ENCODE peak calls at places on chromosomes 16 and 17, in four cellular contexts. A is GM23338, I is sigmoid colon, S is heart right ventricle. H is an unnamed sample.
A peak's percentile ranks its signal among the peaks of the same experiment; 100 is the strongest.

GRCh38 chr16:85652431-85653221 is 36.1 kb downstream of the GINS2 start:
- DNase-seq in A (no peak), I (peak; percentile 92), S (peak; percentile 68), H (peak; percentile 75)

GRCh38 chr17:64354396-64354795 is 36.3 kb downstream of the PECAM1 start:
- DNase-seq in A (peak; percentile 9), I (no peak), S (no peak), H (no peak)

GRCh38 chr17:19724501-19725420 is 8.4 kb upstream of the SLC47A2 start:
- DNase-seq in A (no peak), I (peak; percentile 85), S (peak; percentile 65), H (no peak)

GRCh38 chr17:61644800-61645774 is 54.1 kb upstream of the NACA2 start:
- DNase-seq in A (no peak), I (no peak), S (no peak), H (no peak)

GRCh38 chr17:18184143-18185007 is 747 bp downstream of the ALKBH5 start:
- DNase-seq in A (peak; percentile 70), I (peak; percentile 88), S (peak; percentile 47), H (peak; percentile 83)

GRCh38 chr17:43546317-43547188 is at the start of gene ETV4:
- DNase-seq in A (peak; percentile 97), I (peak; percentile 93), S (peak; percentile 89), H (peak; percentile 97)

GRCh38 chr16:12337776-12338655 is 361.5 kb downstream of the SNX29 start:
- DNase-seq in A (no peak), I (no peak), S (no peak), H (no peak)

GRCh38 chr17:39147221-39148185 is 3.9 kb downstream of the PLXDC1 start:
- DNase-seq in A (no peak), I (no peak), S (no peak), H (no peak)

GRCh38 chr16:1917056-1917664 is 1.1 kb downstream of the HS3ST6 start:
- DNase-seq in A (no peak), I (no peak), S (no peak), H (no peak)

GRCh38 chr16:25374556-25374955 is 116.9 kb upstream of the ZKSCAN2 start:
- DNase-seq in A (no peak), I (no peak), S (no peak), H (no peak)

GRCh38 chr16:53816211-53816610 is 112.3 kb downstream of the FTO start:
- DNase-seq in A (no peak), I (no peak), S (no peak), H (no peak)

DNA sequence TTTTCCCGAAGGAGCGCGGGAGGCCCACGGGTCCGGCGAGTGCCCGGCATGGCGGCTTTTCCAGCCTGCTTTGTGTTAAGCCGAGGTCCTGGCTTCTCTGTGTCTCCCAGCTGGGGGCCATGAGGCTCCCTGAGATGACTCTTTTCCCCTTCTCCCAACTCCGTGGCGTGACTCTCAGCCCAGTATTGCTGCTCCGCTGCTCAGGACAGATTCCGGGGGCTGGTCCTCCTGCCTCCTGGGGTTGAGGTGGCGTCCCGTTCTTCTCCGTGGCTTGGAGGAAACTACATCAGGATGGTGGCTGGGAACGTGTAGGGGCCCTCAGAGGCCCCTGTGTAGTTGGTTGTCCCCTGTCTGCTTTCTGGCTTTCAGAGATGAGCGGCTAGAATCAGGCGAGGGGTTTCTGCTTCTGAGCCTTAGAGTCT is 951 bp downstream of the GPS1 start:
- DNase-seq in A (no peak), I (no peak), S (no peak), H (no peak)
- H3K27ac ChIP-seq in A (no peak overlapping the region), I (peak overlapping the region; percentile 66), S (no peak overlapping the region), H (no peak overlapping the region)

DNA sequence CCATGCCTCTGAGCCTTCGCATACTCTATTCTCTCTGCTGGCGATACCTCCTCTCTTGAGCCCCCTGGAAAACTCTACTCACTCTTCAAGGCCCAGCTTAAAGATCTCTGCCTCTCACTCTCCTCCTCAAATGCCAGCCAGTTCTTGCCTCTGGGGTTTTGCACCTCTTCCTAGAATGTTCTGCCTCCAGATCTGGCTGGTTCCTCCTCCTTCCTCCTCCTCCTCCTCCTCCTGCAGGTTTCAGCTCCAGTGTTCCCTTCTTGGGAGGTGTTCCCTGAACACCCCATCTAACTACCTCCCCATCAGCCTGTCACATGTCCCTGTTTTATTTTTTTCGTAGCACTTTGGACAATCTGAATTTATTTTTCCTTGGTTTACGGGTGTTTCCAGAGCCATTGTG is 35.1 kb upstream of the SBK1 start:
- DNase-seq in A (no peak), I (no peak), S (no peak), H (no peak)
- H3K27me3 ChIP-seq in A (no peaks in the 10 kb centered on the region), I (peaks cover 19% of the 10 kb centered on the region), S (peaks cover 19% of the 10 kb centered on the region), H (peaks cover 18% of the 10 kb centered on the region)

GRCh38 chr17:9363440-9364350 is 211.9 kb downstream of the STX8 start:
- DNase-seq in A (no peak), I (no peak), S (no peak), H (no peak)
- H3K27ac ChIP-seq in A (no peak overlapping the region), I (no peak overlapping the region), S (no peak overlapping the region), H (no peak overlapping the region)

DNA sequence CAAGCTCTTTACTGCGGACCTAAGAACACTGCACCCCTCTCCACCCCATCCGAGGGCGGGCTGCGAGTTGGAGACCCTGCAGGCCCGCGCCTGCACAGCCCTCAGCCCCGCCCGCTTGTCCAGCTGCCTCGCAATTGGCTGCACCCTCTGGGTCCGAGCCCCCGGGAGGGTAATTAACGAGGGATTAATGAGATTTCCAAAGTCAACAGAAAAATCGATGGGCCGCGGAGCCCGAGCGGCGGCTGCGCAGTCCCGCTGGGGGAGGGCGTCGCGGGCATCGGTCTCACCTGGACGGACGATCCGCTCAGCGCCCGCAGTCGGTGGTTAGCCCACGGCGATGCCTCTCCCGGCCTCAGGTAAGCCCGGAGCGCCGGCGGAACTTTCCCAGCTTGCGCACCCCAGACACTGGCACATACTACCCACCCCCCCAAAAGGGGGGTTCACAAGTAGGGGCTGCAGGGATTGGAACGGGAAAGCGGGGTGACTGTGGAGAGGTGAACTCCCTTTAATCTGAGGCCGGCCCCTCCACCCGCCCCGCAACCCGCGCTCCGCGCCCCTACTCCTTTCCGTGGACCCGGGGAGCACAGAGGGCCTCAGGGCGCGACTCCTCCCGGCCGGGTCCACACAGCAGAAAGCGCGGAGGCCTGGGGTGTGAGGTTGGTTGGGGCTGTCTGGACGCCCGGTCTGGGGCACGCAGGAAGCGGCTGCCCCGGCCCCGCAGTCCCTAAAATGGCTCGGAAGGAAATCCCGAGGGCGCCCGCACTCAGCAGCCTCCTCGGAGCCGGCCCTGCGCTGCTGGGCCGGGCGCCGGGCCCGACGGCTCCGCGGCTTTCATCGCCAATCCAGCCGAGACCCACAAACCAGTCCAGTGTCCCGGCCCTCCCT is at the start of gene OTOP3:
- DNase-seq in A (peak; percentile 65), I (no peak), S (no peak), H (no peak)
- H3K27me3 ChIP-seq in A (peaks cover 77% of the 10 kb centered on the region), I (peaks cover 79% of the 10 kb centered on the region), S (peaks cover 87% of the 10 kb centered on the region), H (peaks cover 38% of the 10 kb centered on the region)

GRCh38 chr17:40555296-40556190 is 9.7 kb downstream of the CCR7 start:
- DNase-seq in A (no peak), I (no peak), S (no peak), H (no peak)

GRCh38 chr17:40556198-40556661 is 9.0 kb downstream of the CCR7 start:
- DNase-seq in A (no peak), I (no peak), S (no peak), H (no peak)

GRCh38 chr17:40553694-40554534 is 11.4 kb downstream of the CCR7 start:
- DNase-seq in A (no peak), I (peak; percentile 89), S (peak; percentile 78), H (peak; percentile 70)

GRCh38 chr17:40552806-40553693 is 12.2 kb downstream of the CCR7 start:
- DNase-seq in A (no peak), I (peak; percentile 65), S (no peak), H (no peak)

GRCh38 chr17:40554646-40555295 is 10.5 kb downstream of the CCR7 start:
- DNase-seq in A (no peak), I (no peak), S (no peak), H (no peak)
- H3K27ac ChIP-seq in A (no peak overlapping the region), I (peak overlapping the region; percentile 90), S (peak overlapping the region; percentile 90), H (peak overlapping the region; percentile 69)

GRCh38 chr16:56192971-56193936 is 2.0 kb downstream of the GNAO1 start:
- DNase-seq in A (peak; percentile 65), I (no peak), S (no peak), H (no peak)
- H3K27me3 ChIP-seq in A (peaks cover 39% of the 10 kb centered on the region), I (no peaks in the 10 kb centered on the region), S (peaks cover 7% of the 10 kb centered on the region), H (peaks cover 5% of the 10 kb centered on the region)

H was measured in SJCRH30.